ENCODE peak calls at places on chromosomes 6 and 20, in seven cellular contexts. One of them, this sample, is unnamed.

GRCh38 chr6:165662671-165663282 is at the start of gene PDE10A:
- DNase-seq in HepG2: no peak
- DNase-seq in K562: no peak
- DNase-seq in SK-N-SH: peak; percentile 82
- DNase-seq in HCT116: no peak
- DNase-seq in endothelial cell of umbilical vein: peak; percentile 57
- DNase-seq in A549: peak; percentile 81
- DNase-seq in this sample: no peak

GRCh38 chr20:3730803-3731370 is 1.6 kb upstream of the HSPA12B start:
- DNase-seq in A549: no peak
- DNase-seq in HCT116: no peak
- DNase-seq in endothelial cell of umbilical vein: no peak
- DNase-seq in SK-N-SH: no peak
- DNase-seq in HepG2: no peak
- DNase-seq in K562: no peak
- DNase-seq in this sample: no peak

GRCh38 chr20:14597206-14597715 is 259.8 kb upstream of the FLRT3 start:
- DNase-seq in A549: no peak
- DNase-seq in K562: no peak
- DNase-seq in endothelial cell of umbilical vein: no peak
- DNase-seq in HCT116: no peak
- DNase-seq in HepG2: no peak
- DNase-seq in SK-N-SH: no peak
- DNase-seq in this sample: no peak

GRCh38 chr6:169993861-169994481 is 242.5 kb downstream of the ERMARD start:
- DNase-seq in endothelial cell of umbilical vein: no peak
- DNase-seq in K562: no peak
- DNase-seq in SK-N-SH: no peak
- DNase-seq in A549: no peak
- DNase-seq in HCT116: no peak
- DNase-seq in HepG2: no peak
- DNase-seq in this sample: no peak

GRCh38 chr6:100913400-100914276 is 32.5 kb upstream of the ASCC3 start:
- DNase-seq in SK-N-SH: no peak
- DNase-seq in A549: no peak
- DNase-seq in HepG2: peak; percentile 50
- DNase-seq in endothelial cell of umbilical vein: no peak
- DNase-seq in K562: no peak
- DNase-seq in HCT116: no peak
- DNase-seq in this sample: no peak

GRCh38 chr20:57988828-57989227 is 239.6 kb downstream of the ANKRD60 start:
- DNase-seq in HCT116: no peak
- DNase-seq in HepG2: no peak
- DNase-seq in K562: no peak
- DNase-seq in SK-N-SH: no peak
- DNase-seq in endothelial cell of umbilical vein: no peak
- DNase-seq in A549: no peak
- DNase-seq in this sample: no peak

GRCh38 chr6:151647871-151648639 is 154.2 kb downstream of the CCDC170 start:
- DNase-seq in endothelial cell of umbilical vein: peak; percentile 11
- DNase-seq in A549: no peak
- DNase-seq in HCT116: peak; percentile 50
- DNase-seq in SK-N-SH: no peak
- DNase-seq in HepG2: peak; percentile 56
- DNase-seq in K562: no peak
- DNase-seq in this sample: peak; percentile 37

GRCh38 chr20:2374346-2375125 is 6.2 kb upstream of the TGM6 start:
- DNase-seq in endothelial cell of umbilical vein: no peak
- DNase-seq in SK-N-SH: no peak
- DNase-seq in HCT116: no peak
- DNase-seq in HepG2: no peak
- DNase-seq in A549: no peak
- DNase-seq in K562: no peak
- DNase-seq in this sample: no peak

GRCh38 chr6:143098054-143098673 is 37.5 kb downstream of the AIG1 start:
- DNase-seq in A549: no peak
- DNase-seq in HCT116: no peak
- DNase-seq in SK-N-SH: no peak
- DNase-seq in endothelial cell of umbilical vein: peak; percentile 48
- DNase-seq in HepG2: no peak
- DNase-seq in K562: no peak
- DNase-seq in this sample: peak; percentile 44

GRCh38 chr20:35715611-35716010 is 16.4 kb downstream of the ROMO1 start:
- DNase-seq in K562: no peak
- DNase-seq in SK-N-SH: no peak
- DNase-seq in HCT116: no peak
- DNase-seq in HepG2: no peak
- DNase-seq in endothelial cell of umbilical vein: no peak
- DNase-seq in A549: no peak
- DNase-seq in this sample: no peak

GRCh38 chr6:142845624-142846458 is 99.1 kb downstream of the HIVEP2 start:
- DNase-seq in HepG2: peak; percentile 99
- DNase-seq in endothelial cell of umbilical vein: peak; percentile 97
- DNase-seq in HCT116: peak; percentile 74
- DNase-seq in K562: no peak
- DNase-seq in SK-N-SH: peak; percentile 70
- DNase-seq in A549: no peak
- DNase-seq in this sample: peak; percentile 82

GRCh38 chr6:156423829-156424228 is 353.3 kb upstream of the ARID1B start:
- DNase-seq in HepG2: no peak
- DNase-seq in A549: no peak
- DNase-seq in SK-N-SH: no peak
- DNase-seq in HCT116: no peak
- DNase-seq in endothelial cell of umbilical vein: no peak
- DNase-seq in K562: no peak
- DNase-seq in this sample: no peak

GRCh38 chr6:22474283-22474682 is 95.1 kb upstream of the HDGFL1 start:
- DNase-seq in K562: no peak
- DNase-seq in HCT116: no peak
- DNase-seq in A549: no peak
- DNase-seq in endothelial cell of umbilical vein: no peak
- DNase-seq in HepG2: no peak
- DNase-seq in SK-N-SH: no peak
- DNase-seq in this sample: no peak

GRCh38 chr6:99032396-99032795 is 84.7 kb upstream of the FBXL4 start:
- DNase-seq in HCT116: no peak
- DNase-seq in HepG2: no peak
- DNase-seq in SK-N-SH: no peak
- DNase-seq in A549: no peak
- DNase-seq in K562: no peak
- DNase-seq in endothelial cell of umbilical vein: no peak
- DNase-seq in this sample: no peak

GRCh38 chr6:43820486-43820885 is 50.5 kb downstream of the VEGFA start:
- DNase-seq in HCT116: no peak
- DNase-seq in HepG2: no peak
- DNase-seq in SK-N-SH: no peak
- DNase-seq in A549: no peak
- DNase-seq in K562: no peak
- DNase-seq in endothelial cell of umbilical vein: no peak
- DNase-seq in this sample: no peak

GRCh38 chr6:42777126-42777822 is 4.6 kb upstream of the BICRAL start:
- DNase-seq in HCT116: no peak
- DNase-seq in SK-N-SH: no peak
- DNase-seq in endothelial cell of umbilical vein: no peak
- DNase-seq in K562: no peak
- DNase-seq in HepG2: peak; percentile 53
- DNase-seq in A549: no peak
- DNase-seq in this sample: peak; percentile 38

GRCh38 chr6:40779399-40779798 is 192.2 kb upstream of the LRFN2 start:
- DNase-seq in A549: peak; percentile 7
- DNase-seq in HCT116: peak; percentile 34
- DNase-seq in K562: no peak
- DNase-seq in SK-N-SH: no peak
- DNase-seq in endothelial cell of umbilical vein: peak; percentile 46
- DNase-seq in HepG2: no peak
- DNase-seq in this sample: no peak

GRCh38 chr6:34148864-34149810 is 3.2 kb upstream of the GRM4 start:
- DNase-seq in endothelial cell of umbilical vein: no peak
- DNase-seq in K562: no peak
- DNase-seq in HepG2: no peak
- DNase-seq in SK-N-SH: peak; percentile 11
- DNase-seq in HCT116: no peak
- DNase-seq in A549: no peak
- DNase-seq in this sample: no peak

GRCh38 chr20:9515761-9516657 is 1.6 kb downstream of the LAMP5 start:
- DNase-seq in K562: no peak
- DNase-seq in endothelial cell of umbilical vein: peak; percentile 6
- DNase-seq in A549: no peak
- DNase-seq in HepG2: no peak
- DNase-seq in SK-N-SH: peak; percentile 76
- DNase-seq in HCT116: peak; percentile 10
- DNase-seq in this sample: no peak

GRCh38 chr6:24545691-24546090 is 50.9 kb downstream of the ALDH5A1 start:
- DNase-seq in endothelial cell of umbilical vein: no peak
- DNase-seq in A549: no peak
- DNase-seq in SK-N-SH: no peak
- DNase-seq in HCT116: no peak
- DNase-seq in K562: no peak
- DNase-seq in HepG2: peak; percentile 24
- DNase-seq in this sample: no peak

GRCh38 chr6:24543683-24544082 is 48.9 kb downstream of the ALDH5A1 start:
- DNase-seq in SK-N-SH: peak; percentile 42
- DNase-seq in HCT116: no peak
- DNase-seq in endothelial cell of umbilical vein: no peak
- DNase-seq in K562: no peak
- DNase-seq in A549: no peak
- DNase-seq in HepG2: no peak
- DNase-seq in this sample: no peak

GRCh38 chr6:24547243-24547642 is 52.5 kb downstream of the ALDH5A1 start:
- DNase-seq in HepG2: peak; percentile 32
- DNase-seq in A549: no peak
- DNase-seq in HCT116: no peak
- DNase-seq in endothelial cell of umbilical vein: no peak
- DNase-seq in SK-N-SH: no peak
- DNase-seq in K562: no peak
- DNase-seq in this sample: peak; percentile 26

GRCh38 chr6:24549158-24549557 is 54.4 kb downstream of the ALDH5A1 start:
- DNase-seq in K562: no peak
- DNase-seq in endothelial cell of umbilical vein: no peak
- DNase-seq in A549: no peak
- DNase-seq in SK-N-SH: no peak
- DNase-seq in HepG2: peak; percentile 14
- DNase-seq in HCT116: no peak
- DNase-seq in this sample: no peak

GRCh38 chr6:24546432-24546831 is 51.7 kb downstream of the ALDH5A1 start:
- DNase-seq in K562: no peak
- DNase-seq in SK-N-SH: no peak
- DNase-seq in HCT116: no peak
- DNase-seq in A549: no peak
- DNase-seq in endothelial cell of umbilical vein: no peak
- DNase-seq in HepG2: no peak
- DNase-seq in this sample: no peak
- TF ChIP-seq MAX in K562: no peak
- TF ChIP-seq MAX in SK-N-SH: no peak
- TF ChIP-seq MAX in HCT116: no peak
- TF ChIP-seq MAX in A549: no peak
- TF ChIP-seq MAX in endothelial cell of umbilical vein: no peak
- TF ChIP-seq MAX in HepG2: no peak
- TF ChIP-seq MAX in this sample: no peak

GRCh38 chr6:24927985-24928735 is 7.6 kb downstream of the RIPOR2 start:
- DNase-seq in endothelial cell of umbilical vein: no peak
- DNase-seq in K562: no peak
- DNase-seq in HCT116: no peak
- DNase-seq in HepG2: no peak
- DNase-seq in A549: no peak
- DNase-seq in SK-N-SH: no peak
- DNase-seq in this sample: no peak

GRCh38 chr6:24930386-24930785 is 5.4 kb downstream of the RIPOR2 start:
- DNase-seq in HCT116: no peak
- DNase-seq in endothelial cell of umbilical vein: peak; percentile 44
- DNase-seq in A549: no peak
- DNase-seq in SK-N-SH: no peak
- DNase-seq in K562: no peak
- DNase-seq in HepG2: no peak
- DNase-seq in this sample: no peak

GRCh38 chr6:24931296-24931695 is 4.5 kb downstream of the RIPOR2 start:
- DNase-seq in HepG2: no peak
- DNase-seq in K562: no peak
- DNase-seq in HCT116: no peak
- DNase-seq in endothelial cell of umbilical vein: peak; percentile 27
- DNase-seq in A549: no peak
- DNase-seq in SK-N-SH: no peak
- DNase-seq in this sample: no peak

GRCh38 chr6:24927234-24927955 is 8.4 kb downstream of the RIPOR2 start:
- DNase-seq in HepG2: no peak
- DNase-seq in SK-N-SH: no peak
- DNase-seq in A549: no peak
- DNase-seq in HCT116: no peak
- DNase-seq in K562: no peak
- DNase-seq in endothelial cell of umbilical vein: no peak
- DNase-seq in this sample: no peak

DNA sequence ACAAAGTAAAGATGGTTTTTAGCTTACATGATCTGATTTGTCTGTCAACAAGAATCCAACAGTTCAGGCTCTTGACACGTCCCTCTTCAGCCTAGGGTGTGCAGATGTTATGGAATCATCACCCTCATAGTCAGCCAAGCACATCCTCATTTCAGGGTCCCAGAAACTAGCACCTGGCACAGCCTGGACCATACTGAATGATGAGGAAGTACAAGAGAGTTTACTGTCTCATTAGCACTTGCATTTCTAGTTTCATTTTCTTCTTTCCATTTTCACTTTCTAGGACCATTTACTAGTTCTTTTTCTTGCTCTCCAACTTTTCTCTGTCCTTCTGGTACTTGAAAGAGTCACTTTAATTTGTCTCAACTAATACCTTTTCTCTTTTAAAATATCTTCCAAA is 6.5 kb downstream of the RIPOR2 start:
- DNase-seq in K562: no peak
- DNase-seq in SK-N-SH: no peak
- DNase-seq in endothelial cell of umbilical vein: no peak
- DNase-seq in A549: no peak
- DNase-seq in HepG2: no peak
- DNase-seq in HCT116: no peak
- DNase-seq in this sample: peak; percentile 26
- H3K4me3 ChIP-seq in K562: no peak overlapping the region
- H3K4me3 ChIP-seq in SK-N-SH: no peak overlapping the region
- H3K4me3 ChIP-seq in endothelial cell of umbilical vein: no peak overlapping the region
- H3K4me3 ChIP-seq in A549: no peak overlapping the region
- H3K4me3 ChIP-seq in HepG2: no peak overlapping the region
- H3K4me3 ChIP-seq in HCT116: no peak overlapping the region
- H3K4me3 ChIP-seq in this sample: no peak overlapping the region

GRCh38 chr6:131950767-131951575 is at the start of gene CCN2:
- DNase-seq in HepG2: peak; percentile 100
- DNase-seq in K562: no peak
- DNase-seq in A549: peak; percentile 83
- DNase-seq in endothelial cell of umbilical vein: peak; percentile 100
- DNase-seq in HCT116: peak; percentile 48
- DNase-seq in SK-N-SH: peak; percentile 57
- DNase-seq in this sample: no peak
- TF ChIP-seq MAX in HepG2: peak; percentile 79
- TF ChIP-seq MAX in K562: no peak
- TF ChIP-seq MAX in A549: no peak
- TF ChIP-seq MAX in endothelial cell of umbilical vein: no peak
- TF ChIP-seq MAX in HCT116: peak; percentile 22
- TF ChIP-seq MAX in SK-N-SH: peak; percentile 51
- TF ChIP-seq MAX in this sample: no peak

DNA sequence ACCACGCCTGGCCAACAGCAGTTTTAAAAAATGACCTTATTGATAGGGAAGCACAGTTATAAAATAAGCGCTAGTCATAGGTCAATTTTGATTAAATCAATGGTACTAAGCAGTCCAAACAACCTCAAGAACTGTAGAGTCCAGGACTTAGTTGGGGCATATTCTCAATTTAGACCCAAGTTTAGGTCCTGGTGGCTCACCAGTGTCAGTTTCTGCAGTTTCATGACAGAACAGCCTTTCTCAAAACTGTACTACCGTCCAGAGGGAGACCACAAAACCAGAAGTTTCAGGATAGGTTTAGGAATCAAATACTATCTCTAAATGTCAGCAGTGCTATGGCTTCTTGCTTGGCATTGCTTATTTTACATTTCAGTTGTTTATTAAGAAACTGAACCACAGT is 39.1 kb downstream of the LHFPL5 start:
- DNase-seq in A549: no peak
- DNase-seq in endothelial cell of umbilical vein: no peak
- DNase-seq in HepG2: no peak
- DNase-seq in SK-N-SH: no peak
- DNase-seq in K562: no peak
- DNase-seq in HCT116: no peak
- DNase-seq in this sample: no peak
- H3K4me3 ChIP-seq in A549: no peak overlapping the region
- H3K4me3 ChIP-seq in endothelial cell of umbilical vein: no peak overlapping the region
- H3K4me3 ChIP-seq in HepG2: no peak overlapping the region
- H3K4me3 ChIP-seq in SK-N-SH: no peak overlapping the region
- H3K4me3 ChIP-seq in K562: no peak overlapping the region
- H3K4me3 ChIP-seq in HCT116: no peak overlapping the region
- H3K4me3 ChIP-seq in this sample: no peak overlapping the region

This sample was measured in NB4.